ENCODE peak calls at places on chromosome 18, in eight cellular contexts. Y is T follicular helper cell, L is T1000, R is ELR, B is ovary, H is GM12891, D is NCI-H1436, O is NCI-H1092. A is an unnamed sample.

GRCh38 chr18:22822024-22822423 is 111.1 kb upstream of the RBBP8 start:
- DNase-seq in Y (no peak), L (peak), R (peak), B (no peak), H (no peak), D (no peak), O (no peak), A (no peak)

GRCh38 chr18:48374423-48375149 is 34.6 kb downstream of the ZBTB7C start:
- DNase-seq in Y (no peak), L (no peak), R (no peak), B (no peak), H (no peak), D (no peak), O (no peak), A (no peak)

GRCh38 chr18:76806301-76806700 is 16.1 kb upstream of the ZNF236 start:
- DNase-seq in Y (no peak), L (no peak), R (no peak), B (no peak), H (no peak), D (no peak), O (no peak), A (no peak)

GRCh38 chr18:13379062-13379800 is 160.7 kb downstream of the LDLRAD4 start:
- DNase-seq in Y (no peak), L (no peak), R (no peak), B (no peak), H (no peak), D (no peak), O (no peak), A (peak)

GRCh38 chr18:13137939-13138821 is 80.4 kb upstream of the LDLRAD4 start:
- DNase-seq in Y (peak), L (peak), R (no peak), B (peak), H (peak), D (no peak), O (no peak), A (no peak)

GRCh38 chr18:13216732-13217465 is 1.7 kb upstream of the LDLRAD4 start:
- DNase-seq in Y (peak), L (no peak), R (peak), B (no peak), H (peak), D (peak), O (peak), A (peak)

GRCh38 chr18:79200546-79201268 is 131.5 kb downstream of the ATP9B start:
- DNase-seq in Y (no peak), L (no peak), R (peak), B (peak), H (no peak), D (peak), O (no peak), A (peak)

GRCh38 chr18:77653792-77654191 is 404.1 kb downstream of the GALR1 start:
- DNase-seq in Y (no peak), L (no peak), R (no peak), B (no peak), H (no peak), D (no peak), O (no peak), A (no peak)

GRCh38 chr18:11823545-11823944 is 27.7 kb upstream of the CHMP1B start:
- DNase-seq in Y (no peak), L (no peak), R (no peak), B (no peak), H (no peak), D (no peak), O (no peak), A (no peak)

GRCh38 chr18:26215247-26215970 is 10.8 kb upstream of the TAF4B start:
- DNase-seq in Y (peak), L (no peak), R (no peak), B (no peak), H (no peak), D (no peak), O (no peak), A (no peak)

GRCh38 chr18:34709104-34709503 is 994 bp upstream of the DTNA start:
- DNase-seq in Y (no peak), L (peak), R (peak), B (peak), H (no peak), D (no peak), O (no peak), A (peak)

GRCh38 chr18:2529154-2529553 is 42.2 kb downstream of the METTL4 start:
- DNase-seq in Y (no peak), L (no peak), R (peak), B (no peak), H (no peak), D (no peak), O (no peak), A (no peak)

GRCh38 chr18:33757037-33757436 is 179.0 kb downstream of the ASXL3 start:
- DNase-seq in Y (no peak), L (no peak), R (no peak), B (no peak), H (no peak), D (no peak), O (peak), A (no peak)

GRCh38 chr18:30965237-30965636 is 77.3 kb downstream of the DSC3 start:
- DNase-seq in Y (no peak), L (no peak), R (no peak), B (no peak), H (no peak), D (no peak), O (no peak), A (no peak)

GRCh38 chr18:28163201-28163778 is 13.6 kb downstream of the CDH2 start:
- DNase-seq in Y (no peak), L (no peak), R (peak), B (no peak), H (no peak), D (no peak), O (no peak), A (no peak)

GRCh38 chr18:55589625-55590291 is 1.8 kb upstream of the TCF4 start:
- DNase-seq in Y (peak), L (peak), R (peak), B (peak), H (peak), D (peak), O (peak), A (peak)

GRCh38 chr18:78069784-78070664 is 820.4 kb downstream of the GALR1 start:
- DNase-seq in Y (no peak), L (no peak), R (no peak), B (no peak), H (no peak), D (no peak), O (peak), A (peak)